ENCODE peak calls at places on chromosome 18, in five cellular contexts. One of them, this sample, is unnamed. For H3K36me3, the result is how much of the 10 kb centered on the place peaks cover.

GRCh38 chr18:47528343-47528742 is 276.9 kb upstream of the SKOR2 start:
- DNase-seq in ascending aorta: no peak
- DNase-seq in neuronal stem cell: no peak
- DNase-seq in CD4-positive, CD25-positive, alpha-beta regulatory T cell: no peak
- DNase-seq in left ventricle myocardium inferior: no peak
- DNase-seq in this sample: no peak

GRCh38 chr18:7766383-7766782 is 199.3 kb downstream of the PTPRM start:
- DNase-seq in ascending aorta: no peak
- DNase-seq in neuronal stem cell: no peak
- DNase-seq in CD4-positive, CD25-positive, alpha-beta regulatory T cell: no peak
- DNase-seq in left ventricle myocardium inferior: no peak
- DNase-seq in this sample: no peak

GRCh38 chr18:36872329-36872728 is 43.4 kb downstream of the KIAA1328 start:
- DNase-seq in ascending aorta: no peak
- DNase-seq in neuronal stem cell: no peak
- DNase-seq in CD4-positive, CD25-positive, alpha-beta regulatory T cell: no peak
- DNase-seq in left ventricle myocardium inferior: no peak
- DNase-seq in this sample: no peak

GRCh38 chr18:50104421-50104820 is 90.5 kb downstream of the MYO5B start:
- DNase-seq in ascending aorta: no peak
- DNase-seq in neuronal stem cell: no peak
- DNase-seq in CD4-positive, CD25-positive, alpha-beta regulatory T cell: no peak
- DNase-seq in left ventricle myocardium inferior: no peak
- DNase-seq in this sample: no peak

GRCh38 chr18:11826836-11827235 is 24.4 kb upstream of the CHMP1B start:
- DNase-seq in ascending aorta: no peak
- DNase-seq in neuronal stem cell: no peak
- DNase-seq in CD4-positive, CD25-positive, alpha-beta regulatory T cell: no peak
- DNase-seq in left ventricle myocardium inferior: no peak
- DNase-seq in this sample: no peak

GRCh38 chr18:30302181-30302580 is 740.4 kb downstream of the DSC3 start:
- DNase-seq in ascending aorta: no peak
- DNase-seq in neuronal stem cell: no peak
- DNase-seq in CD4-positive, CD25-positive, alpha-beta regulatory T cell: no peak
- DNase-seq in left ventricle myocardium inferior: no peak
- DNase-seq in this sample: no peak

GRCh38 chr18:8667846-8668245 is 37.5 kb upstream of the MTCL1 start:
- DNase-seq in ascending aorta: no peak
- DNase-seq in neuronal stem cell: no peak
- DNase-seq in CD4-positive, CD25-positive, alpha-beta regulatory T cell: no peak
- DNase-seq in left ventricle myocardium inferior: no peak
- DNase-seq in this sample: no peak

GRCh38 chr18:50879302-50880107 is 587 bp downstream of the ME2 start:
- DNase-seq in ascending aorta: no peak
- DNase-seq in neuronal stem cell: peak
- DNase-seq in CD4-positive, CD25-positive, alpha-beta regulatory T cell: peak
- DNase-seq in left ventricle myocardium inferior: no peak
- DNase-seq in this sample: no peak

GRCh38 chr18:73087291-73087977 is 219.6 kb upstream of the NETO1 start:
- DNase-seq in ascending aorta: no peak
- DNase-seq in neuronal stem cell: no peak
- DNase-seq in CD4-positive, CD25-positive, alpha-beta regulatory T cell: no peak
- DNase-seq in left ventricle myocardium inferior: no peak
- DNase-seq in this sample: no peak

GRCh38 chr18:32289480-32290075 is 99.7 kb downstream of the MEP1B start:
- DNase-seq in ascending aorta: no peak
- DNase-seq in neuronal stem cell: peak
- DNase-seq in CD4-positive, CD25-positive, alpha-beta regulatory T cell: no peak
- DNase-seq in left ventricle myocardium inferior: no peak
- DNase-seq in this sample: peak

GRCh38 chr18:55290898-55291297 is 297.1 kb downstream of the TCF4 start:
- DNase-seq in ascending aorta: no peak
- DNase-seq in neuronal stem cell: no peak
- DNase-seq in CD4-positive, CD25-positive, alpha-beta regulatory T cell: no peak
- DNase-seq in left ventricle myocardium inferior: no peak
- DNase-seq in this sample: no peak

GRCh38 chr18:44592639-44593038 is 88.0 kb upstream of the SETBP1 start:
- DNase-seq in ascending aorta: peak
- DNase-seq in neuronal stem cell: no peak
- DNase-seq in CD4-positive, CD25-positive, alpha-beta regulatory T cell: no peak
- DNase-seq in left ventricle myocardium inferior: no peak
- DNase-seq in this sample: no peak

GRCh38 chr18:13653746-13654455 is 72.5 kb downstream of the FAM210A start:
- DNase-seq in ascending aorta: no peak
- DNase-seq in neuronal stem cell: no peak
- DNase-seq in CD4-positive, CD25-positive, alpha-beta regulatory T cell: no peak
- DNase-seq in left ventricle myocardium inferior: no peak
- DNase-seq in this sample: no peak

GRCh38 chr18:35127201-35127600 is 86.0 kb downstream of the MAPRE2 start:
- DNase-seq in ascending aorta: no peak
- DNase-seq in neuronal stem cell: no peak
- DNase-seq in CD4-positive, CD25-positive, alpha-beta regulatory T cell: no peak
- DNase-seq in left ventricle myocardium inferior: no peak
- DNase-seq in this sample: no peak

GRCh38 chr18:35131387-35132283 is 90.4 kb downstream of the MAPRE2 start:
- DNase-seq in ascending aorta: no peak
- DNase-seq in neuronal stem cell: no peak
- DNase-seq in CD4-positive, CD25-positive, alpha-beta regulatory T cell: no peak
- DNase-seq in left ventricle myocardium inferior: no peak
- DNase-seq in this sample: no peak

GRCh38 chr18:35132284-35132910 is 91.2 kb downstream of the MAPRE2 start:
- DNase-seq in ascending aorta: no peak
- DNase-seq in neuronal stem cell: no peak
- DNase-seq in CD4-positive, CD25-positive, alpha-beta regulatory T cell: no peak
- DNase-seq in left ventricle myocardium inferior: no peak
- DNase-seq in this sample: no peak

GRCh38 chr18:35130236-35130635 is 89.0 kb downstream of the MAPRE2 start:
- DNase-seq in ascending aorta: no peak
- DNase-seq in neuronal stem cell: no peak
- DNase-seq in CD4-positive, CD25-positive, alpha-beta regulatory T cell: no peak
- DNase-seq in left ventricle myocardium inferior: no peak
- DNase-seq in this sample: no peak

DNA sequence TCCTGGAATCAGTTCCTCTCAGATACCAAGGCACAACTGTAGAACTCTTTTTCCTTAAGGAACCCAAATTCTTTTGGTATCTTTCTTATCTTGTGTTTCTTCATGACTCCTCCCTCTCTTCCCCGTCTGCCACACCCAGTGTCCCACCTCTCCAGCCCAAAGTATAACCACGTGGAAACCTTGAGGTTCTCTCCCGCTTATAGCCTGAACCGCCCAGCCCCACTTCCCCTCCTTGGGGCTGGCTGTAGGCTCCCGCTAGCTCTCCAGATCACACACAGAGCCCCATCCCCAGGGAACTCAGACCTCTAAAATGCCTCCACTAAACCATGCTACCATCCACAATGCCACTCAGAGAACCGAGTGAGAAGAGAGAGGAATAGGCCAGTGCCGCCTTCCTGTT is 87.5 kb downstream of the MAPRE2 start:
- DNase-seq in ascending aorta: no peak
- DNase-seq in neuronal stem cell: no peak
- DNase-seq in CD4-positive, CD25-positive, alpha-beta regulatory T cell: no peak
- DNase-seq in left ventricle myocardium inferior: no peak
- DNase-seq in this sample: no peak
- H3K36me3 ChIP-seq in ascending aorta: half or more
- H3K36me3 ChIP-seq in neuronal stem cell: under half
- H3K36me3 ChIP-seq in CD4-positive, CD25-positive, alpha-beta regulatory T cell: half or more
- H3K36me3 ChIP-seq in left ventricle myocardium inferior: half or more
- H3K36me3 ChIP-seq in this sample: under half

GRCh38 chr18:63319383-63320040 is at the start of gene BCL2:
- DNase-seq in ascending aorta: peak
- DNase-seq in neuronal stem cell: no peak
- DNase-seq in CD4-positive, CD25-positive, alpha-beta regulatory T cell: no peak
- DNase-seq in left ventricle myocardium inferior: peak
- DNase-seq in this sample: no peak
- H3K36me3 ChIP-seq in ascending aorta: under half
- H3K36me3 ChIP-seq in neuronal stem cell: under half
- H3K36me3 ChIP-seq in CD4-positive, CD25-positive, alpha-beta regulatory T cell: under half
- H3K36me3 ChIP-seq in left ventricle myocardium inferior: under half
- H3K36me3 ChIP-seq in this sample: under half

GRCh38 chr18:58896734-58897508 is 32.2 kb downstream of the ZNF532 start:
- DNase-seq in ascending aorta: no peak
- DNase-seq in neuronal stem cell: no peak
- DNase-seq in CD4-positive, CD25-positive, alpha-beta regulatory T cell: no peak
- DNase-seq in left ventricle myocardium inferior: no peak
- DNase-seq in this sample: no peak

GRCh38 chr18:58897994-58898393 is 33.3 kb downstream of the ZNF532 start:
- DNase-seq in ascending aorta: no peak
- DNase-seq in neuronal stem cell: no peak
- DNase-seq in CD4-positive, CD25-positive, alpha-beta regulatory T cell: no peak
- DNase-seq in left ventricle myocardium inferior: no peak
- DNase-seq in this sample: no peak

GRCh38 chr18:58894937-58895336 is 30.3 kb downstream of the ZNF532 start:
- DNase-seq in ascending aorta: no peak
- DNase-seq in neuronal stem cell: no peak
- DNase-seq in CD4-positive, CD25-positive, alpha-beta regulatory T cell: no peak
- DNase-seq in left ventricle myocardium inferior: no peak
- DNase-seq in this sample: no peak

GRCh38 chr18:58895385-58895784 is 30.7 kb downstream of the ZNF532 start:
- DNase-seq in ascending aorta: no peak
- DNase-seq in neuronal stem cell: no peak
- DNase-seq in CD4-positive, CD25-positive, alpha-beta regulatory T cell: no peak
- DNase-seq in left ventricle myocardium inferior: no peak
- DNase-seq in this sample: no peak

DNA sequence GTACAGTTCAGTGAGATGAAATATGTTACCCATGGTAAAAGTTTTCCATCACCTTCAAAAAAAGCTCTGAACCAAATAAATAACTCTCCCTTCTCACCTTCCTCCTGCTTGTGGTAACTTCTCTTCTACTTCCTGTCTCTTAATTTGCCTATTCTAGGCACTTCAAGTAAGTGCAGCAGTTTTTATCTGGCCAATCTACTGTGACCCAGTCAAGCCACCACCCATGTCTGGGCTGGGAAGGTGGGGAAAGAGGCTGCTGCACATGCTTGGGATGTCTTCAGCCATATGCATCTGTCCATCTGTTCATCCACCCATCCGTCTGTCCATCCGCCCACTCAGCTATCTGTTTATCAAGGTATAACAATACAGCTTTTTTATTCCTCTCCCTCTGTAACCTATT is 31.6 kb downstream of the ZNF532 start:
- DNase-seq in ascending aorta: no peak
- DNase-seq in neuronal stem cell: no peak
- DNase-seq in CD4-positive, CD25-positive, alpha-beta regulatory T cell: no peak
- DNase-seq in left ventricle myocardium inferior: no peak
- DNase-seq in this sample: no peak
- H3K36me3 ChIP-seq in ascending aorta: under half
- H3K36me3 ChIP-seq in neuronal stem cell: under half
- H3K36me3 ChIP-seq in CD4-positive, CD25-positive, alpha-beta regulatory T cell: under half
- H3K36me3 ChIP-seq in left ventricle myocardium inferior: under half
- H3K36me3 ChIP-seq in this sample: under half

DNA sequence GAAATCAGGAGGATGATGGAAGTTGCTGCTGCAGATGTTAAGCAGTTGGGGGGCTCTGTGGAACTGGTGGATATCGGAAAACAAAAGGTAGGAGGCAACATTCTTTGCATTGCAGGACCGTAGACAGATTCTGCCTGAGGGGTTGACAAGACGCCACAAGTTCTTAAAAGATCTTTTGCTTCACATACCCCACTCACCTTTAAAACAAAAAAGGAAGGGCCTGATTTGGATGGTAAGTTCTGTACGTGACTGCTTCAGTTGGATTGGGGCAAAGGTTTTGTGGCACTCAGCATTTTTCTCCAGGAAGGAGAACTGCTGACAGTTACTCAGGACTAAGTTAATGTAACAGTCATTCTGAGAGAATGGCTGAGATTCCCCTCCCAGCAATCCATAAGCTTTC is 5.2 kb downstream of the CNDP2 start:
- DNase-seq in ascending aorta: no peak
- DNase-seq in neuronal stem cell: no peak
- DNase-seq in CD4-positive, CD25-positive, alpha-beta regulatory T cell: no peak
- DNase-seq in left ventricle myocardium inferior: no peak
- DNase-seq in this sample: no peak
- H3K36me3 ChIP-seq in ascending aorta: half or more
- H3K36me3 ChIP-seq in neuronal stem cell: under half
- H3K36me3 ChIP-seq in CD4-positive, CD25-positive, alpha-beta regulatory T cell: under half
- H3K36me3 ChIP-seq in left ventricle myocardium inferior: half or more
- H3K36me3 ChIP-seq in this sample: under half

GRCh38 chr18:79736230-79736629 is 56.6 kb downstream of the CTDP1 start:
- DNase-seq in ascending aorta: no peak
- DNase-seq in neuronal stem cell: no peak
- DNase-seq in CD4-positive, CD25-positive, alpha-beta regulatory T cell: no peak
- DNase-seq in left ventricle myocardium inferior: peak
- DNase-seq in this sample: no peak

GRCh38 chr18:79738565-79739439 is 58.9 kb upstream of the KCNG2 start:
- DNase-seq in ascending aorta: no peak
- DNase-seq in neuronal stem cell: no peak
- DNase-seq in CD4-positive, CD25-positive, alpha-beta regulatory T cell: no peak
- DNase-seq in left ventricle myocardium inferior: peak
- DNase-seq in this sample: no peak

GRCh38 chr18:79736846-79737245 is 57.2 kb downstream of the CTDP1 start:
- DNase-seq in ascending aorta: no peak
- DNase-seq in neuronal stem cell: no peak
- DNase-seq in CD4-positive, CD25-positive, alpha-beta regulatory T cell: no peak
- DNase-seq in left ventricle myocardium inferior: peak
- DNase-seq in this sample: no peak

GRCh38 chr18:79738041-79738461 is 58.4 kb downstream of the CTDP1 start:
- DNase-seq in ascending aorta: no peak
- DNase-seq in neuronal stem cell: no peak
- DNase-seq in CD4-positive, CD25-positive, alpha-beta regulatory T cell: no peak
- DNase-seq in left ventricle myocardium inferior: peak
- DNase-seq in this sample: no peak

GRCh38 chr18:79737426-79737825 is 57.8 kb downstream of the CTDP1 start:
- DNase-seq in ascending aorta: no peak
- DNase-seq in neuronal stem cell: no peak
- DNase-seq in CD4-positive, CD25-positive, alpha-beta regulatory T cell: no peak
- DNase-seq in left ventricle myocardium inferior: peak
- DNase-seq in this sample: no peak
- H3K36me3 ChIP-seq in ascending aorta: half or more
- H3K36me3 ChIP-seq in neuronal stem cell: under half
- H3K36me3 ChIP-seq in CD4-positive, CD25-positive, alpha-beta regulatory T cell: half or more
- H3K36me3 ChIP-seq in left ventricle myocardium inferior: half or more
- H3K36me3 ChIP-seq in this sample: under half

GRCh38 chr18:62264984-62265383 is 60.1 kb upstream of the TNFRSF11A start:
- DNase-seq in ascending aorta: no peak
- DNase-seq in neuronal stem cell: no peak
- DNase-seq in CD4-positive, CD25-positive, alpha-beta regulatory T cell: no peak
- DNase-seq in left ventricle myocardium inferior: no peak
- DNase-seq in this sample: no peak
- H3K36me3 ChIP-seq in ascending aorta: under half
- H3K36me3 ChIP-seq in neuronal stem cell: under half
- H3K36me3 ChIP-seq in CD4-positive, CD25-positive, alpha-beta regulatory T cell: half or more
- H3K36me3 ChIP-seq in left ventricle myocardium inferior: half or more
- H3K36me3 ChIP-seq in this sample: under half